ENCODE peak calls at places on chromosomes 12 and 14, in seven cellular contexts. I, R, F, K, G, J and D are unnamed samples.
A peak's percentile ranks its signal among the peaks of the same experiment; 100 is the strongest.

GRCh38 chr12:88781909-88782308 is 201.6 kb upstream of the KITLG start:
- DNase-seq in I (no peak), R (no peak), F (no peak), K (peak; percentile 46), G (peak; percentile 19), J (no peak), D (no peak)

GRCh38 chr12:100826323-100826722 is 31.7 kb downstream of the ANO4 start:
- DNase-seq in I (no peak), R (no peak), F (no peak), K (peak; percentile 35), G (peak; percentile 61), J (peak; percentile 33), D (peak; percentile 2)

GRCh38 chr14:54189358-54190354 is 207.2 kb upstream of the CDKN3 start:
- DNase-seq in I (no peak), R (no peak), F (no peak), K (peak; percentile 62), G (peak; percentile 85), J (peak; percentile 48), D (peak; percentile 49)

GRCh38 chr12:93380480-93381121 is 2.9 kb downstream of the NUDT4 start:
- DNase-seq in I (no peak), R (no peak), F (no peak), K (no peak), G (peak; percentile 50), J (no peak), D (peak; percentile 35)

GRCh38 chr12:88401153-88401552 is 179.1 kb downstream of the KITLG start:
- DNase-seq in I (no peak), R (no peak), F (no peak), K (no peak), G (peak; percentile 53), J (no peak), D (no peak)

GRCh38 chr14:101595349-101595748 is 34.1 kb downstream of the DIO3 start:
- DNase-seq in I (no peak), R (no peak), F (no peak), K (no peak), G (no peak), J (no peak), D (no peak)

GRCh38 chr12:7089196-7089871 is 2.9 kb downstream of the C1R start:
- DNase-seq in I (no peak), R (no peak), F (no peak), K (no peak), G (no peak), J (no peak), D (no peak)

GRCh38 chr12:8698830-8699330 is 1.1 kb downstream of the RIMKLB start:
- DNase-seq in I (no peak), R (no peak), F (no peak), K (no peak), G (no peak), J (no peak), D (no peak)

GRCh38 chr12:104761091-104761490 is 197.0 kb downstream of the SLC41A2 start:
- DNase-seq in I (no peak), R (no peak), F (no peak), K (no peak), G (no peak), J (no peak), D (no peak)

GRCh38 chr14:103563089-103563620 is 395 bp downstream of the COA8 start:
- DNase-seq in I (no peak), R (no peak), F (no peak), K (peak; percentile 62), G (peak; percentile 72), J (no peak), D (no peak)

GRCh38 chr12:131473721-131474709 is 236.9 kb upstream of the SFSWAP start:
- DNase-seq in I (peak; percentile 47), R (no peak), F (no peak), K (no peak), G (no peak), J (no peak), D (no peak)